ENCODE peak calls at places on chromosomes 5 and 9, in eight cellular contexts. J, S, D, G, K, X, L and R are unnamed samples.

GRCh38 chr5:163727028-163727427 is 221.6 kb downstream of the MAT2B start:
- DNase-seq in J (no peak), S (no peak), D (no peak), G (no peak), K (no peak), X (peak; percentile 16), L (no peak), R (no peak)

GRCh38 chr9:89730715-89731114 is 125.9 kb downstream of the GADD45G start:
- DNase-seq in J (no peak), S (no peak), D (no peak), G (peak; percentile 87), K (no peak), X (no peak), L (no peak), R (peak; percentile 65)

GRCh38 chr5:63456279-63456678 is 506.0 kb downstream of the HTR1A start:
- DNase-seq in J (peak; percentile 51), S (no peak), D (no peak), G (no peak), K (no peak), X (no peak), L (no peak), R (no peak)

GRCh38 chr5:172777381-172778222 is 6.6 kb upstream of the DUSP1 start:
- DNase-seq in J (peak; percentile 94), S (peak; percentile 97), D (peak; percentile 96), G (peak; percentile 87), K (peak; percentile 96), X (peak; percentile 96), L (peak; percentile 86), R (peak; percentile 93)

GRCh38 chr9:125472562-125472925 is 210.9 kb downstream of the GAPVD1 start:
- DNase-seq in J (no peak), S (no peak), D (no peak), G (no peak), K (no peak), X (no peak), L (no peak), R (no peak)

GRCh38 chr9:126009047-126009446 is 261.9 kb downstream of the PBX3 start:
- DNase-seq in J (no peak), S (no peak), D (no peak), G (no peak), K (no peak), X (no peak), L (no peak), R (no peak)

GRCh38 chr5:150285114-150285513 is 4.5 kb downstream of the CAMK2A start:
- DNase-seq in J (no peak), S (no peak), D (no peak), G (no peak), K (no peak), X (no peak), L (no peak), R (peak; percentile 22)

GRCh38 chr9:120343416-120343815 is 236.6 kb downstream of the CDK5RAP2 start:
- DNase-seq in J (no peak), S (no peak), D (no peak), G (no peak), K (no peak), X (no peak), L (no peak), R (no peak)

GRCh38 chr9:35051069-35051967 is 21.1 kb downstream of the VCP start:
- DNase-seq in J (peak; percentile 61), S (no peak), D (no peak), G (peak; percentile 45), K (no peak), X (peak; percentile 46), L (no peak), R (no peak)

GRCh38 chr9:85224301-85224700 is 517.5 kb downstream of the AGTPBP1 start:
- DNase-seq in J (no peak), S (no peak), D (no peak), G (no peak), K (no peak), X (no peak), L (no peak), R (no peak)

GRCh38 chr5:17838506-17838905 is 204.2 kb downstream of the TAF11L14 start:
- DNase-seq in J (peak; percentile 43), S (no peak), D (no peak), G (no peak), K (no peak), X (no peak), L (no peak), R (no peak)

GRCh38 chr9:35691757-35692301 is 2.1 kb upstream of the TPM2 start:
- DNase-seq in J (no peak), S (peak; percentile 83), D (peak; percentile 65), G (no peak), K (peak; percentile 55), X (no peak), L (no peak), R (peak; percentile 63)

GRCh38 chr5:137880313-137880712 is 8.9 kb upstream of the PKD2L2 start:
- DNase-seq in J (no peak), S (no peak), D (no peak), G (no peak), K (no peak), X (no peak), L (no peak), R (no peak)

GRCh38 chr5:68264024-68264956 is 48.7 kb downstream of the PIK3R1 start:
- DNase-seq in J (no peak), S (no peak), D (no peak), G (no peak), K (no peak), X (peak; percentile 93), L (no peak), R (no peak)

GRCh38 chr9:34654317-34655083 is 2.5 kb downstream of the IL11RA start:
- DNase-seq in J (no peak), S (peak; percentile 95), D (peak; percentile 87), G (peak; percentile 46), K (peak; percentile 79), X (no peak), L (no peak), R (peak; percentile 70)

GRCh38 chr5:31449175-31449574 is 82.7 kb downstream of the DROSHA start:
- DNase-seq in J (no peak), S (no peak), D (no peak), G (no peak), K (no peak), X (no peak), L (no peak), R (no peak)

DNA sequence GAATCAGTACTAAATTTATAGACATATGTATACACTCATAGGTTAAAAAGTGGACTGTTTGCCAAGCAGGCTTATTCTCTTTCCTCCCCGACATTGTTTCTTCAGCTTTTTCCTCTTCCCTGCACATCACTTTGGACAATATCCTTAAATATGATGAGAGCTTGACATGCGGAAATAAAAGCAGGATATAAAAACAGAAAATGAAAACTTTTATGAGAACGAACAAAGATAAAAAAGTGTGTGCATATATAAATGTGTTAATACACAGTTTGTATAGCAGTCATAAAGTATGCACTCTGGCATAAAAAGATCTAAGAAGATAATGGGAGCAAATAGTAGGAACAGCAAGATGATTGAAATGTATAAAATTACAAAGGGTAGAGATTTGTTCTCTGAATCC is 86.4 kb upstream of the IFNE start:
- DNase-seq in J (peak; percentile 54), S (no peak), D (no peak), G (no peak), K (no peak), X (no peak), L (no peak), R (no peak)
- H3K27ac ChIP-seq in J (peak overlapping the region; percentile 45), S (no peak overlapping the region), D (no peak overlapping the region), G (no peak overlapping the region), K (no peak overlapping the region), X (no peak overlapping the region), L (no peak overlapping the region), R (no peak overlapping the region)

GRCh38 chr9:137042751-137043727 is 2.9 kb downstream of the NPDC1 start:
- DNase-seq in J (no peak), S (no peak), D (no peak), G (peak; percentile 79), K (no peak), X (peak; percentile 84), L (no peak), R (no peak)

GRCh38 chr9:137044502-137045177 is 1.3 kb downstream of the NPDC1 start:
- DNase-seq in J (peak; percentile 45), S (no peak), D (no peak), G (peak; percentile 83), K (no peak), X (no peak), L (no peak), R (peak; percentile 89)

GRCh38 chr9:137046094-137046787 is at the start of gene NPDC1:
- DNase-seq in J (peak; percentile 78), S (peak; percentile 87), D (peak; percentile 84), G (peak; percentile 90), K (peak; percentile 66), X (peak; percentile 68), L (no peak), R (peak; percentile 91)

GRCh38 chr9:137044042-137044441 is 1.9 kb downstream of the NPDC1 start:
- DNase-seq in J (no peak), S (no peak), D (no peak), G (no peak), K (no peak), X (no peak), L (no peak), R (no peak)

DNA sequence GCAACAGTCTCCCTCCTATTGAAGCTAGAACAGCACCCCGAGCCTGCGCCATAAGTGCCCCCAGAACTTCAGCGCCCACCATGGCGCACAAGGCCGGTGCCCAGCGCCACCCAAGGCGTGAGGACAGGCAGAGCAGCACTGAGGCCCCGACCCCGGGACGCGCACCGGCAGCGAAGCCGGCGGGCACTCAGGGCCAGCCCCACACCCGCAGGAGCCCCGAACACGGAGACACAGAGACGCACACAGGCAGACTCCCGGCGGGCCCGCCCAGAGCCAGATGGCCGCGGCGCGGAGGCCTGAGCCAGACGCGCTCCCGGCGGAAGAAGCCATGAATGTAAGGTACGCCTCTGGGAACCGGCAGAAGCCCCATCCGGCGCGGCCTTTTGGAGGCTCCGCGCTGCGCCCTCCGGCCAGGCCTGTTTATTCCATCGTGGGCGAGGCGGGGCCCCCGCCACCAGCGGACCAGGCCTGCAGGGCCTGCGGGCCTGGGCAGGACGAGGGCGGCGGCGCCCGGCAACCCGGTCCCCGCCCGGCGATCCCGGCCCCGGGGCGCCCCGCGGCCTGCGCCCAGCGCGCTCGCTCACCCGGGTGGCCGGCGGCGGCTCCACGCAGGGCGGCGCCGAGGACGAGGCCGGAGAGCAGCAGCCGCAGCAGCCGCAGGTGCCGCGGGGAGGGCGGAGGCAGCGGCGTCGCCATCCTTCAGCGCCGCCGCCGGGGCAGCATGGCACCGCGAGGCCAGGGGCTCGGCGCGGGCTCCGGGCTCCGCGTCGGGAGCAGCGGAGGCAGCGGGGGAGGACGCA is 483 bp downstream of the NPDC1 start:
- DNase-seq in J (peak; percentile 25), S (no peak), D (no peak), G (no peak), K (no peak), X (no peak), L (no peak), R (no peak)
- H3K27ac ChIP-seq in J (no peak overlapping the region), S (peak overlapping the region; percentile 69), D (no peak overlapping the region), G (peak overlapping the region; percentile 73), K (no peak overlapping the region), X (no peak overlapping the region), L (no peak overlapping the region), R (no peak overlapping the region)

GRCh38 chr5:122312670-122312988 is 592 bp downstream of the SNCAIP start:
- DNase-seq in J (no peak), S (no peak), D (peak; percentile 51), G (no peak), K (peak; percentile 36), X (no peak), L (no peak), R (peak; percentile 64)
- H3K27ac ChIP-seq in J (no peak overlapping the region), S (peak overlapping the region; percentile 1), D (peak overlapping the region; percentile 76), G (no peak overlapping the region), K (peak overlapping the region; percentile 82), X (peak overlapping the region; percentile 70), L (no peak overlapping the region), R (no peak overlapping the region)

DNA sequence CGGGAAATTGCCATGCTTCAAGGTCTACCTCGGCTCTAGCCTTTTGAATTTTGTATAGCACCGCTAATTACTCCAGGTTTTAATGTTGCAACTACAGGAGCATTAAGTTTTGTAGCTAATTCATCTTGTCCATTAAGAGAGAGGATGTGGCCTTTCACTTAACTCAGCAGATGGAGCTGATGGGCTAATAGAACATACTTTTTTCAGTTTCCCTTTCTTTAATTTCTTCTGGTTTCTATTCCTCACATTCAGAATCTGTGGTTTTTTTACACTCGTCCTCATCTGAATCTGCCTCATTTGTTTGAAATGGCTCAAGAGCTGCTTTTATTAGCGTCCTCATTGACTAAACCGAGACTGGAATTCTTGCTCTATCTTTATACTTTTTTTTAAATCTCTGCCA is 2085.7 kb upstream of the C9orf72 start:
- DNase-seq in J (no peak), S (no peak), D (no peak), G (no peak), K (no peak), X (no peak), L (no peak), R (no peak)
- H3K27ac ChIP-seq in J (no peak overlapping the region), S (no peak overlapping the region), D (no peak overlapping the region), G (no peak overlapping the region), K (no peak overlapping the region), X (no peak overlapping the region), L (no peak overlapping the region), R (no peak overlapping the region)